ENCODE peak calls at places on chromosomes 13 and 19, in seven cellular contexts. One of them, this sample, is unnamed. For H3K4me1, the result is how much of the 10 kb centered on the place peaks cover.

GRCh38 chr13:97429681-97430081 is 4.3 kb upstream of the RAP2A start:
- DNase-seq in aorta: no peak
- DNase-seq in heart right ventricle: no peak
- DNase-seq in CD8-positive, alpha-beta T cell: no peak
- DNase-seq in right cardiac atrium: no peak
- DNase-seq in neural progenitor cell: no peak
- DNase-seq in A549: no peak
- DNase-seq in this sample: no peak

GRCh38 chr19:38039966-38040365 is 133.0 kb downstream of the SIPA1L3 start:
- DNase-seq in aorta: no peak
- DNase-seq in heart right ventricle: no peak
- DNase-seq in CD8-positive, alpha-beta T cell: no peak
- DNase-seq in right cardiac atrium: no peak
- DNase-seq in neural progenitor cell: no peak
- DNase-seq in A549: peak
- DNase-seq in this sample: peak

GRCh38 chr13:19818223-19818842 is 35.6 kb upstream of the PSPC1 start:
- DNase-seq in aorta: peak
- DNase-seq in heart right ventricle: peak
- DNase-seq in CD8-positive, alpha-beta T cell: no peak
- DNase-seq in right cardiac atrium: peak
- DNase-seq in neural progenitor cell: peak
- DNase-seq in A549: peak
- DNase-seq in this sample: peak

GRCh38 chr13:83738407-83738806 is 143.9 kb downstream of the SLITRK1 start:
- DNase-seq in aorta: no peak
- DNase-seq in heart right ventricle: no peak
- DNase-seq in CD8-positive, alpha-beta T cell: no peak
- DNase-seq in right cardiac atrium: no peak
- DNase-seq in neural progenitor cell: no peak
- DNase-seq in A549: no peak
- DNase-seq in this sample: no peak

GRCh38 chr13:93549326-93549855 is 322.8 kb downstream of the GPC6 start:
- DNase-seq in aorta: no peak
- DNase-seq in heart right ventricle: no peak
- DNase-seq in CD8-positive, alpha-beta T cell: no peak
- DNase-seq in right cardiac atrium: no peak
- DNase-seq in neural progenitor cell: no peak
- DNase-seq in A549: no peak
- DNase-seq in this sample: no peak

GRCh38 chr13:30142502-30143211 is 164.7 kb downstream of the KATNAL1 start:
- DNase-seq in aorta: peak
- DNase-seq in heart right ventricle: no peak
- DNase-seq in CD8-positive, alpha-beta T cell: no peak
- DNase-seq in right cardiac atrium: peak
- DNase-seq in neural progenitor cell: no peak
- DNase-seq in A549: peak
- DNase-seq in this sample: peak

GRCh38 chr19:35353635-35354034 is 4.6 kb upstream of the FFAR3 start:
- DNase-seq in aorta: no peak
- DNase-seq in heart right ventricle: no peak
- DNase-seq in CD8-positive, alpha-beta T cell: no peak
- DNase-seq in right cardiac atrium: peak
- DNase-seq in neural progenitor cell: no peak
- DNase-seq in A549: no peak
- DNase-seq in this sample: no peak

GRCh38 chr13:102965802-102966201 is 100.4 kb downstream of the SLC10A2 start:
- DNase-seq in aorta: no peak
- DNase-seq in heart right ventricle: no peak
- DNase-seq in CD8-positive, alpha-beta T cell: no peak
- DNase-seq in right cardiac atrium: no peak
- DNase-seq in neural progenitor cell: no peak
- DNase-seq in A549: no peak
- DNase-seq in this sample: no peak

GRCh38 chr13:22665531-22665930 is 515.2 kb upstream of the SGCG start:
- DNase-seq in aorta: no peak
- DNase-seq in heart right ventricle: no peak
- DNase-seq in CD8-positive, alpha-beta T cell: no peak
- DNase-seq in right cardiac atrium: no peak
- DNase-seq in neural progenitor cell: no peak
- DNase-seq in A549: no peak
- DNase-seq in this sample: no peak

GRCh38 chr19:4139614-4140236 is 13.7 kb upstream of the CREB3L3 start:
- DNase-seq in aorta: peak
- DNase-seq in heart right ventricle: peak
- DNase-seq in CD8-positive, alpha-beta T cell: peak
- DNase-seq in right cardiac atrium: peak
- DNase-seq in neural progenitor cell: peak
- DNase-seq in A549: peak
- DNase-seq in this sample: peak

GRCh38 chr19:31448221-31448657 is 99.0 kb upstream of the TSHZ3 start:
- DNase-seq in aorta: no peak
- DNase-seq in heart right ventricle: peak
- DNase-seq in CD8-positive, alpha-beta T cell: no peak
- DNase-seq in right cardiac atrium: peak
- DNase-seq in neural progenitor cell: no peak
- DNase-seq in A549: no peak
- DNase-seq in this sample: peak

GRCh38 chr19:5434351-5434917 is 20.8 kb upstream of the ZNRF4 start:
- DNase-seq in aorta: no peak
- DNase-seq in heart right ventricle: no peak
- DNase-seq in CD8-positive, alpha-beta T cell: no peak
- DNase-seq in right cardiac atrium: no peak
- DNase-seq in neural progenitor cell: no peak
- DNase-seq in A549: no peak
- DNase-seq in this sample: peak

GRCh38 chr19:8615813-8616596 is 5.5 kb upstream of the ADAMTS10 start:
- DNase-seq in aorta: peak
- DNase-seq in heart right ventricle: peak
- DNase-seq in CD8-positive, alpha-beta T cell: peak
- DNase-seq in right cardiac atrium: peak
- DNase-seq in neural progenitor cell: peak
- DNase-seq in A549: no peak
- DNase-seq in this sample: peak

GRCh38 chr13:31322025-31322424 is 122.2 kb downstream of the B3GLCT start:
- DNase-seq in aorta: no peak
- DNase-seq in heart right ventricle: no peak
- DNase-seq in CD8-positive, alpha-beta T cell: no peak
- DNase-seq in right cardiac atrium: peak
- DNase-seq in neural progenitor cell: no peak
- DNase-seq in A549: no peak
- DNase-seq in this sample: no peak

GRCh38 chr13:99067160-99067985 is 89.5 kb upstream of the DOCK9 start:
- DNase-seq in aorta: no peak
- DNase-seq in heart right ventricle: no peak
- DNase-seq in CD8-positive, alpha-beta T cell: no peak
- DNase-seq in right cardiac atrium: no peak
- DNase-seq in neural progenitor cell: no peak
- DNase-seq in A549: peak
- DNase-seq in this sample: peak

GRCh38 chr19:10361569-10362011 is 18.8 kb downstream of the TYK2 start:
- DNase-seq in aorta: no peak
- DNase-seq in heart right ventricle: no peak
- DNase-seq in CD8-positive, alpha-beta T cell: no peak
- DNase-seq in right cardiac atrium: no peak
- DNase-seq in neural progenitor cell: no peak
- DNase-seq in A549: no peak
- DNase-seq in this sample: no peak

GRCh38 chr19:36006955-36007354 is 1.7 kb downstream of the SYNE4 start:
- DNase-seq in aorta: no peak
- DNase-seq in heart right ventricle: no peak
- DNase-seq in CD8-positive, alpha-beta T cell: no peak
- DNase-seq in right cardiac atrium: no peak
- DNase-seq in neural progenitor cell: no peak
- DNase-seq in A549: no peak
- DNase-seq in this sample: no peak

GRCh38 chr19:46689358-46689757 is 27.6 kb downstream of the PRKD2 start:
- DNase-seq in aorta: no peak
- DNase-seq in heart right ventricle: no peak
- DNase-seq in CD8-positive, alpha-beta T cell: no peak
- DNase-seq in right cardiac atrium: no peak
- DNase-seq in neural progenitor cell: no peak
- DNase-seq in A549: no peak
- DNase-seq in this sample: no peak

GRCh38 chr19:30719189-30719990 is 347.2 kb downstream of the ZNF536 start:
- DNase-seq in aorta: no peak
- DNase-seq in heart right ventricle: peak
- DNase-seq in CD8-positive, alpha-beta T cell: no peak
- DNase-seq in right cardiac atrium: peak
- DNase-seq in neural progenitor cell: peak
- DNase-seq in A549: no peak
- DNase-seq in this sample: peak

GRCh38 chr13:73040479-73040878 is 18.3 kb upstream of the KLF5 start:
- DNase-seq in aorta: no peak
- DNase-seq in heart right ventricle: no peak
- DNase-seq in CD8-positive, alpha-beta T cell: no peak
- DNase-seq in right cardiac atrium: no peak
- DNase-seq in neural progenitor cell: no peak
- DNase-seq in A549: peak
- DNase-seq in this sample: no peak

GRCh38 chr19:5376928-5377327 is 36.3 kb upstream of the PTPRS start:
- DNase-seq in aorta: no peak
- DNase-seq in heart right ventricle: no peak
- DNase-seq in CD8-positive, alpha-beta T cell: no peak
- DNase-seq in right cardiac atrium: no peak
- DNase-seq in neural progenitor cell: no peak
- DNase-seq in A549: no peak
- DNase-seq in this sample: no peak

DNA sequence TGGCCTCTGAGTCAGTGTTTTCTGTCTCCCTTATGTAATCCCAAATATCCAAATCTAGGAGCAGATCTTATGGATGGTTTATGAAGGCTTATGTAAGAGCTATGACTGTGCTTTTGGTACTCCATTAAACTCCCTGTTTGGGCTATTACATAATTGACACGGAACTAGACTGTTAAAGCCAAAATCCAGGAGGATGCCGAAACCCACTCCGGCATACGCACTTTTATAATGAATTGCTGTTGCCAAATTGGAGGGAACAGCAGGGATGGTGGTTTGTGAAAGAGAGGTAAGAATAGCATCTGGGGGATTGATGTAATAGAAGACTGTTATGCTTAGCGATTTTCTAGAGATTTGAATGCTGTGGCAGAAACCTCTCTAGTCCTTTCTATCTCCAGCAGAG is 2.0 kb downstream of the MTUS2 start:
- DNase-seq in aorta: no peak
- DNase-seq in heart right ventricle: no peak
- DNase-seq in CD8-positive, alpha-beta T cell: no peak
- DNase-seq in right cardiac atrium: no peak
- DNase-seq in neural progenitor cell: no peak
- DNase-seq in A549: no peak
- DNase-seq in this sample: no peak
- H3K27ac ChIP-seq in aorta: no peak
- H3K27ac ChIP-seq in heart right ventricle: no peak
- H3K27ac ChIP-seq in CD8-positive, alpha-beta T cell: no peak
- H3K27ac ChIP-seq in right cardiac atrium: no peak
- H3K27ac ChIP-seq in neural progenitor cell: no peak
- H3K27ac ChIP-seq in A549: no peak
- H3K27ac ChIP-seq in this sample: no peak

GRCh38 chr19:18010149-18010548 is 2.2 kb downstream of the ARRDC2 start:
- DNase-seq in aorta: no peak
- DNase-seq in heart right ventricle: no peak
- DNase-seq in CD8-positive, alpha-beta T cell: no peak
- DNase-seq in right cardiac atrium: peak
- DNase-seq in neural progenitor cell: no peak
- DNase-seq in A549: no peak
- DNase-seq in this sample: no peak

GRCh38 chr19:18007605-18007938 is 398 bp upstream of the ARRDC2 start:
- DNase-seq in aorta: no peak
- DNase-seq in heart right ventricle: no peak
- DNase-seq in CD8-positive, alpha-beta T cell: peak
- DNase-seq in right cardiac atrium: no peak
- DNase-seq in neural progenitor cell: no peak
- DNase-seq in A549: no peak
- DNase-seq in this sample: no peak

GRCh38 chr19:18007939-18008673 is at the start of gene ARRDC2:
- DNase-seq in aorta: peak
- DNase-seq in heart right ventricle: peak
- DNase-seq in CD8-positive, alpha-beta T cell: peak
- DNase-seq in right cardiac atrium: peak
- DNase-seq in neural progenitor cell: peak
- DNase-seq in A549: no peak
- DNase-seq in this sample: peak

GRCh38 chr19:18008814-18009213 is 844 bp downstream of the ARRDC2 start:
- DNase-seq in aorta: no peak
- DNase-seq in heart right ventricle: no peak
- DNase-seq in CD8-positive, alpha-beta T cell: no peak
- DNase-seq in right cardiac atrium: peak
- DNase-seq in neural progenitor cell: no peak
- DNase-seq in A549: no peak
- DNase-seq in this sample: no peak

GRCh38 chr19:18009412-18010066 is 1.6 kb downstream of the ARRDC2 start:
- DNase-seq in aorta: no peak
- DNase-seq in heart right ventricle: no peak
- DNase-seq in CD8-positive, alpha-beta T cell: no peak
- DNase-seq in right cardiac atrium: peak
- DNase-seq in neural progenitor cell: no peak
- DNase-seq in A549: no peak
- DNase-seq in this sample: peak
- H3K4me1 ChIP-seq in aorta: under half
- H3K4me1 ChIP-seq in heart right ventricle: under half
- H3K4me1 ChIP-seq in CD8-positive, alpha-beta T cell: half or more
- H3K4me1 ChIP-seq in right cardiac atrium: under half
- H3K4me1 ChIP-seq in neural progenitor cell: under half
- H3K4me1 ChIP-seq in A549: under half
- H3K4me1 ChIP-seq in this sample: under half

GRCh38 chr13:20831933-20832332 is 58.2 kb upstream of the EEF1AKMT1 start:
- DNase-seq in aorta: no peak
- DNase-seq in heart right ventricle: no peak
- DNase-seq in CD8-positive, alpha-beta T cell: no peak
- DNase-seq in right cardiac atrium: no peak
- DNase-seq in neural progenitor cell: no peak
- DNase-seq in A549: no peak
- DNase-seq in this sample: no peak
- H3K27ac ChIP-seq in aorta: no peak
- H3K27ac ChIP-seq in heart right ventricle: peak
- H3K27ac ChIP-seq in CD8-positive, alpha-beta T cell: no peak
- H3K27ac ChIP-seq in right cardiac atrium: no peak
- H3K27ac ChIP-seq in neural progenitor cell: no peak
- H3K27ac ChIP-seq in A549: no peak
- H3K27ac ChIP-seq in this sample: no peak

GRCh38 chr19:1257475-1258160 is 9.2 kb downstream of the MIDN start:
- DNase-seq in aorta: no peak
- DNase-seq in heart right ventricle: no peak
- DNase-seq in CD8-positive, alpha-beta T cell: no peak
- DNase-seq in right cardiac atrium: no peak
- DNase-seq in neural progenitor cell: no peak
- DNase-seq in A549: no peak
- DNase-seq in this sample: no peak

GRCh38 chr19:1258707-1259205 is 10.4 kb downstream of the MIDN start:
- DNase-seq in aorta: no peak
- DNase-seq in heart right ventricle: no peak
- DNase-seq in CD8-positive, alpha-beta T cell: no peak
- DNase-seq in right cardiac atrium: no peak
- DNase-seq in neural progenitor cell: no peak
- DNase-seq in A549: no peak
- DNase-seq in this sample: no peak

GRCh38 chr19:1256646-1257474 is 8.5 kb downstream of the MIDN start:
- DNase-seq in aorta: no peak
- DNase-seq in heart right ventricle: no peak
- DNase-seq in CD8-positive, alpha-beta T cell: no peak
- DNase-seq in right cardiac atrium: no peak
- DNase-seq in neural progenitor cell: no peak
- DNase-seq in A549: no peak
- DNase-seq in this sample: no peak

GRCh38 chr19:1259206-1259872 is 9.8 kb upstream of the CIRBP start:
- DNase-seq in aorta: peak
- DNase-seq in heart right ventricle: peak
- DNase-seq in CD8-positive, alpha-beta T cell: peak
- DNase-seq in right cardiac atrium: peak
- DNase-seq in neural progenitor cell: peak
- DNase-seq in A549: peak
- DNase-seq in this sample: peak

GRCh38 chr19:1258161-1258492 is 9.7 kb downstream of the MIDN start:
- DNase-seq in aorta: no peak
- DNase-seq in heart right ventricle: no peak
- DNase-seq in CD8-positive, alpha-beta T cell: no peak
- DNase-seq in right cardiac atrium: no peak
- DNase-seq in neural progenitor cell: no peak
- DNase-seq in A549: no peak
- DNase-seq in this sample: no peak
- H3K4me1 ChIP-seq in aorta: under half
- H3K4me1 ChIP-seq in heart right ventricle: half or more
- H3K4me1 ChIP-seq in CD8-positive, alpha-beta T cell: half or more
- H3K4me1 ChIP-seq in right cardiac atrium: under half
- H3K4me1 ChIP-seq in neural progenitor cell: under half
- H3K4me1 ChIP-seq in A549: half or more
- H3K4me1 ChIP-seq in this sample: half or more